ENCODE peak calls at places on chromosomes 3 and 15, in seven cellular contexts. W is activated naive CD8-positive, alpha-beta T cell treated with anti-CD3 and anti-CD28 coated beads for 36 hours; R is dorsolateral prefrontal cortex; L is GM04504; A is Ammon's horn; B is activated CD8-positive, alpha-beta T cell treated with anti-CD3 and anti-CD28 coated beads, Interleukin-2, amount 10 ng/mL, durations not matched to agents 7 days and 5 days; P is ELR. S is an unnamed sample.

GRCh38 chr3:94146455-94146854 is 83.6 kb downstream of the NSUN3 start:
- DNase-seq in W (no peak), R (no peak), L (no peak), A (no peak), B (no peak), P (peak; percentile 6), S (no peak)

GRCh38 chr3:184523825-184524615 is 37.6 kb upstream of the EPHB3 start:
- DNase-seq in W (no peak), R (no peak), L (peak; percentile 23), A (no peak), B (peak; percentile 33), P (peak; percentile 74), S (peak; percentile 60)

GRCh38 chr3:138890555-138891187 is 55.9 kb upstream of the PIK3CB start:
- DNase-seq in W (no peak), R (no peak), L (no peak), A (peak; percentile 25), B (no peak), P (no peak), S (no peak)

GRCh38 chr3:58179235-58180098 is 31.3 kb downstream of the DNASE1L3 start:
- DNase-seq in W (no peak), R (no peak), L (no peak), A (no peak), B (no peak), P (no peak), S (no peak)

GRCh38 chr15:70604671-70605070 is 158.7 kb downstream of the UACA start:
- DNase-seq in W (no peak), R (peak; percentile 48), L (no peak), A (peak; percentile 54), B (no peak), P (peak; percentile 47), S (peak; percentile 44)

GRCh38 chr3:59843816-59844215 is 794.0 kb upstream of the CFAP20DC start:
- DNase-seq in W (no peak), R (no peak), L (no peak), A (no peak), B (no peak), P (no peak), S (no peak)

GRCh38 chr3:36876181-36876936 is 68.5 kb downstream of the TRANK1 start:
- DNase-seq in W (peak; percentile 8), R (no peak), L (no peak), A (peak; percentile 23), B (peak; percentile 56), P (no peak), S (no peak)

GRCh38 chr3:67916353-67916752 is 261.9 kb upstream of the SUCLG2 start:
- DNase-seq in W (no peak), R (no peak), L (no peak), A (no peak), B (no peak), P (no peak), S (no peak)

GRCh38 chr3:177810162-177810623 is 612.9 kb upstream of the TBL1XR1 start:
- DNase-seq in W (no peak), R (no peak), L (peak; percentile 79), A (no peak), B (no peak), P (peak; percentile 97), S (peak; percentile 43)

GRCh38 chr15:93048426-93048721 is 40.6 kb downstream of the RGMA start:
- DNase-seq in W (no peak), R (no peak), L (no peak), A (no peak), B (no peak), P (no peak), S (no peak)

GRCh38 chr3:88542916-88543315 is 393.2 kb downstream of the C3orf38 start:
- DNase-seq in W (no peak), R (no peak), L (no peak), A (no peak), B (no peak), P (no peak), S (no peak)

GRCh38 chr3:150292891-150293290 is 115.2 kb upstream of the TSC22D2 start:
- DNase-seq in W (no peak), R (no peak), L (peak; percentile 74), A (no peak), B (no peak), P (peak; percentile 87), S (no peak)

GRCh38 chr3:124768812-124769211 is 38.6 kb downstream of the UMPS start:
- DNase-seq in W (peak; percentile 16), R (no peak), L (no peak), A (no peak), B (peak; percentile 37), P (peak; percentile 39), S (peak; percentile 35)

GRCh38 chr15:99296386-99296785 is 45.1 kb downstream of the LRRC28 start:
- DNase-seq in W (no peak), R (no peak), L (no peak), A (no peak), B (no peak), P (no peak), S (no peak)

GRCh38 chr3:10173926-10174435 is 9.3 kb downstream of the IRAK2 start:
- DNase-seq in W (no peak), R (no peak), L (peak; percentile 90), A (peak; percentile 81), B (no peak), P (peak; percentile 98), S (peak; percentile 27)

GRCh38 chr3:172709776-172710708 is 825 bp downstream of the NCEH1 start:
- DNase-seq in W (no peak), R (peak; percentile 46), L (no peak), A (peak; percentile 59), B (no peak), P (peak; percentile 45), S (peak; percentile 49)

GRCh38 chr3:129975332-129976090 is 991 bp downstream of the TRH start:
- DNase-seq in W (peak; percentile 14), R (peak; percentile 39), L (no peak), A (peak; percentile 20), B (peak; percentile 22), P (no peak), S (peak; percentile 26)

GRCh38 chr3:99875573-99875924 is 57.9 kb downstream of the CMSS1 start:
- DNase-seq in W (no peak), R (no peak), L (no peak), A (no peak), B (no peak), P (peak; percentile 66), S (peak; percentile 43)

GRCh38 chr15:70750203-70750869 is 13.0 kb downstream of the UACA start:
- DNase-seq in W (no peak), R (no peak), L (no peak), A (no peak), B (no peak), P (no peak), S (no peak)

GRCh38 chr15:25695875-25696760 is 167.0 kb downstream of the ATP10A start:
- DNase-seq in W (no peak), R (peak; percentile 27), L (no peak), A (no peak), B (no peak), P (no peak), S (no peak)

GRCh38 chr3:156373095-156373494 is 181.8 kb downstream of the SSR3 start:
- DNase-seq in W (no peak), R (no peak), L (no peak), A (no peak), B (no peak), P (no peak), S (no peak)

GRCh38 chr15:86833595-86833994 is 753.9 kb downstream of the AGBL1 start:
- DNase-seq in W (no peak), R (no peak), L (no peak), A (no peak), B (no peak), P (no peak), S (no peak)

GRCh38 chr3:187063286-187064081 is 75.8 kb downstream of the RPL39L start:
- DNase-seq in W (no peak), R (no peak), L (no peak), A (no peak), B (no peak), P (no peak), S (no peak)

GRCh38 chr3:20849975-20850374 is 664.0 kb upstream of the SGO1 start:
- DNase-seq in W (no peak), R (no peak), L (no peak), A (no peak), B (no peak), P (no peak), S (no peak)

GRCh38 chr3:52310861-52311566 is 5.1 kb upstream of the DNAH1 start:
- DNase-seq in W (peak; percentile 82), R (no peak), L (no peak), A (no peak), B (peak; percentile 28), P (no peak), S (no peak)

GRCh38 chr3:78879516-78879860 is 888.3 kb downstream of the ROBO1 start:
- DNase-seq in W (no peak), R (no peak), L (no peak), A (no peak), B (no peak), P (no peak), S (no peak)

GRCh38 chr15:41043276-41043675 is 72.8 kb downstream of the INO80 start:
- DNase-seq in W (no peak), R (no peak), L (peak; percentile 42), A (no peak), B (no peak), P (no peak), S (no peak)

GRCh38 chr3:24512564-24513197 is 18.0 kb upstream of the THRB start:
- DNase-seq in W (no peak), R (no peak), L (no peak), A (no peak), B (no peak), P (no peak), S (no peak)

GRCh38 chr3:42101048-42101447 is 9.9 kb downstream of the TRAK1 start:
- DNase-seq in W (no peak), R (no peak), L (peak; percentile 64), A (peak; percentile 72), B (no peak), P (peak; percentile 62), S (no peak)

GRCh38 chr3:38151667-38152265 is 13.3 kb downstream of the MYD88 start:
- DNase-seq in W (no peak), R (no peak), L (no peak), A (peak; percentile 30), B (no peak), P (peak; percentile 75), S (no peak)

GRCh38 chr15:83170474-83171165 is 37.0 kb downstream of the HDGFL3 start:
- DNase-seq in W (no peak), R (no peak), L (no peak), A (no peak), B (no peak), P (peak; percentile 36), S (no peak)

GRCh38 chr3:157129782-157130137 is 30.2 kb downstream of the CCNL1 start:
- DNase-seq in W (no peak), R (no peak), L (no peak), A (peak; percentile 80), B (no peak), P (no peak), S (no peak)